ENCODE peak calls at places on chromosomes 11 and 22, in four cellular contexts. S is H1, Y is mesendoderm, T is IMR-90. W is an unnamed sample.

GRCh38 chr11:30431127-30431814 is 108.4 kb downstream of the ARL14EP start:
- DNase-seq in T (no peak), Y (peak), S (no peak), W (no peak)

GRCh38 chr11:62005231-62005661 is 37.8 kb upstream of the FTH1 start:
- DNase-seq in S (no peak), T (no peak), Y (no peak), W (no peak)

GRCh38 chr11:14186376-14186775 is 172.6 kb downstream of the RRAS2 start:
- DNase-seq in Y (no peak), T (no peak), S (no peak), W (no peak)

GRCh38 chr11:60672255-60672654 is 27.2 kb upstream of the MS4A8 start:
- DNase-seq in T (no peak), Y (no peak), S (no peak), W (no peak)

GRCh38 chr22:49934144-49934890 is 15.9 kb downstream of the CRELD2 start:
- DNase-seq in T (peak), Y (no peak), S (no peak), W (no peak)

GRCh38 chr11:35144103-35144741 is 5.3 kb downstream of the CD44 start:
- DNase-seq in T (peak), S (no peak), Y (no peak), W (no peak)

GRCh38 chr11:8370812-8371515 is 107.3 kb upstream of the LMO1 start:
- DNase-seq in T (no peak), S (no peak), Y (no peak), W (no peak)

GRCh38 chr11:123125169-123125568 is 63.2 kb upstream of the HSPA8 start:
- DNase-seq in Y (no peak), S (no peak), T (no peak), W (no peak)

GRCh38 chr11:117839234-117839882 is 14.8 kb upstream of the FXYD2 start:
- DNase-seq in S (peak), T (no peak), Y (no peak), W (peak)

GRCh38 chr11:69839516-69839915 is 20.3 kb upstream of the FGF3 start:
- DNase-seq in Y (no peak), S (no peak), T (no peak), W (no peak)

GRCh38 chr11:23767576-23767975 is 729.3 kb upstream of the LUZP2 start:
- DNase-seq in T (no peak), Y (no peak), S (no peak), W (no peak)

GRCh38 chr22:19674129-19674928 is 40.0 kb upstream of the SEPTIN5 start:
- DNase-seq in T (no peak), Y (no peak), S (no peak), W (no peak)

GRCh38 chr11:121881806-121882205 is 234.2 kb downstream of the BLID start:
- DNase-seq in T (peak), S (no peak), Y (no peak), W (no peak)

GRCh38 chr11:12692238-12693074 is 18.2 kb downstream of the TEAD1 start:
- DNase-seq in T (peak), Y (peak), S (no peak), W (no peak)

GRCh38 chr11:125214466-125215204 is 50.1 kb downstream of the PKNOX2 start:
- DNase-seq in T (no peak), Y (no peak), S (no peak), W (no peak)

GRCh38 chr11:59267196-59267595 is 54.5 kb upstream of the MPEG1 start:
- DNase-seq in Y (no peak), S (no peak), T (no peak), W (no peak)

GRCh38 chr11:82869657-82870056 is 30.6 kb downstream of the PRCP start:
- DNase-seq in S (no peak), Y (no peak), T (no peak), W (no peak)

GRCh38 chr11:129023968-129024676 is 81.5 kb upstream of the TP53AIP1 start:
- DNase-seq in Y (peak), S (peak), T (peak), W (peak)

GRCh38 chr22:50261615-50262459 is at the start of gene MAPK12:
- DNase-seq in T (no peak), S (peak), Y (no peak), W (peak)

GRCh38 chr22:19876941-19877625 is 22.4 kb upstream of the GNB1L start:
- DNase-seq in Y (no peak), S (peak), T (no peak), W (no peak)

GRCh38 chr11:1055109-1055703 is 18.7 kb upstream of the MUC6 start:
- DNase-seq in Y (no peak), S (no peak), T (no peak), W (no peak)

GRCh38 chr11:29024386-29024785 is 916.2 kb downstream of the METTL15 start:
- DNase-seq in Y (no peak), S (no peak), T (peak), W (no peak)

GRCh38 chr11:122746050-122746478 is 90.5 kb downstream of the UBASH3B start:
- DNase-seq in Y (no peak), S (no peak), T (no peak), W (no peak)

GRCh38 chr11:76086713-76087635 is 119.3 kb downstream of the WNT11 start:
- DNase-seq in S (no peak), Y (no peak), T (peak), W (no peak)

GRCh38 chr11:45262900-45263299 is 23.2 kb downstream of the SYT13 start:
- DNase-seq in S (no peak), Y (no peak), T (no peak), W (no peak)

GRCh38 chr11:64744544-64745218 is 739 bp upstream of the RASGRP2 start:
- DNase-seq in S (peak), Y (no peak), T (no peak), W (no peak)

GRCh38 chr11:65476632-65477270 is 22.1 kb upstream of the MALAT1 start:
- DNase-seq in T (no peak), Y (no peak), S (no peak), W (no peak)

GRCh38 chr11:75966546-75967287 is 151.7 kb downstream of the UVRAG start:
- DNase-seq in Y (peak), T (peak), S (no peak), W (no peak)

GRCh38 chr11:118003021-118003423 is 16.8 kb downstream of the IL10RA start:
- DNase-seq in S (no peak), Y (no peak), T (no peak), W (no peak)

GRCh38 chr11:130523609-130524008 is 75.2 kb downstream of the ADAMTS15 start:
- DNase-seq in Y (no peak), S (no peak), T (peak), W (peak)

GRCh38 chr11:27355575-27356104 is 7.4 kb downstream of the CCDC34 start:
- DNase-seq in Y (no peak), T (no peak), S (no peak), W (no peak)

GRCh38 chr11:8271106-8271886 is 7.6 kb upstream of the LMO1 start:
- DNase-seq in S (no peak), T (no peak), Y (no peak), W (no peak)

GRCh38 chr11:63906585-63906984 is 10.4 kb downstream of the RCOR2 start:
- DNase-seq in S (peak), Y (peak), T (peak), W (no peak)

GRCh38 chr11:67044496-67044895 is 12.2 kb upstream of the RHOD start:
- DNase-seq in T (peak), S (no peak), Y (no peak), W (no peak)
- H2BK120ac ChIP-seq in T (no peak), S (no peak), Y (no peak), W (no peak)

GRCh38 chr11:71153005-71153395 is 99.4 kb downstream of the SHANK2 start:
- DNase-seq in T (peak), Y (peak), S (no peak), W (peak)
- H4K5ac ChIP-seq in T (no peak), Y (no peak), S (no peak), W (no peak)

GRCh38 chr22:44286673-44287072 is 26.1 kb downstream of the SHISAL1 start:
- DNase-seq in T (no peak), Y (no peak), S (no peak), W (no peak)
- H2BK120ac ChIP-seq in T (peak), Y (no peak), S (no peak), W (no peak)

GRCh38 chr11:92941676-92942571 is 27.5 kb upstream of the MTNR1B start:
- DNase-seq in T (peak), S (no peak), Y (peak), W (no peak)
- H4K5ac ChIP-seq in T (no peak), S (no peak), Y (no peak), W (no peak)

GRCh38 chr22:43514476-43515157 is 102.8 kb downstream of the MPPED1 start:
- DNase-seq in Y (no peak), T (no peak), S (no peak), W (no peak)

GRCh38 chr22:43515411-43515810 is 103.6 kb downstream of the MPPED1 start:
- DNase-seq in Y (no peak), S (no peak), T (no peak), W (no peak)

GRCh38 chr22:43515902-43516301 is 104.1 kb downstream of the MPPED1 start:
- DNase-seq in S (peak), Y (peak), T (no peak), W (peak)

GRCh38 chr22:43516996-43517635 is 105.3 kb downstream of the MPPED1 start:
- DNase-seq in S (no peak), T (no peak), Y (no peak), W (no peak)

GRCh38 chr22:43516386-43516785 is 104.6 kb downstream of the MPPED1 start:
- DNase-seq in T (no peak), Y (no peak), S (no peak), W (no peak)
- H2BK120ac ChIP-seq in T (no peak), Y (no peak), S (no peak), W (no peak)

GRCh38 chr11:116167706-116168458 is 604.9 kb downstream of the BUD13 start:
- DNase-seq in T (no peak), S (peak), Y (no peak), W (no peak)

GRCh38 chr11:116169776-116170175 is 603.0 kb downstream of the BUD13 start:
- DNase-seq in S (no peak), Y (no peak), T (no peak), W (no peak)

GRCh38 chr11:116166788-116167465 is 605.9 kb downstream of the BUD13 start:
- DNase-seq in Y (no peak), T (no peak), S (peak), W (no peak)

GRCh38 chr11:116170526-116171120 is 602.2 kb downstream of the BUD13 start:
- DNase-seq in T (no peak), S (peak), Y (no peak), W (peak)

GRCh38 chr11:116168459-116168787 is 604.4 kb downstream of the BUD13 start:
- DNase-seq in Y (peak), S (peak), T (no peak), W (no peak)
- H4K5ac ChIP-seq in Y (no peak), S (no peak), T (no peak), W (no peak)

GRCh38 chr22:35445933-35446332 is 46.0 kb downstream of the MCM5 start:
- DNase-seq in Y (no peak), S (no peak), T (no peak), W (no peak)
- H2BK120ac ChIP-seq in Y (no peak), S (no peak), T (peak), W (no peak)

GRCh38 chr22:28155808-28156207 is 236.8 kb upstream of the PITPNB start:
- DNase-seq in T (no peak), S (no peak), Y (no peak), W (no peak)

GRCh38 chr22:28154856-28155255 is 235.8 kb upstream of the PITPNB start:
- DNase-seq in S (no peak), T (peak), Y (no peak), W (no peak)

GRCh38 chr22:28147401-28147800 is 228.3 kb upstream of the PITPNB start:
- DNase-seq in Y (no peak), T (no peak), S (no peak), W (no peak)

GRCh38 chr22:28148816-28149465 is 229.9 kb upstream of the PITPNB start:
- DNase-seq in Y (no peak), S (no peak), T (no peak), W (no peak)

GRCh38 chr22:28151241-28151640 is 232.2 kb upstream of the PITPNB start:
- DNase-seq in Y (no peak), T (no peak), S (no peak), W (no peak)
- H4K5ac ChIP-seq in Y (no peak), T (no peak), S (no peak), W (no peak)

GRCh38 chr22:37317698-37318210 is 35.4 kb downstream of the CYTH4 start:
- DNase-seq in Y (no peak), S (no peak), T (no peak), W (no peak)

GRCh38 chr22:37316875-37317371 is 34.6 kb downstream of the CYTH4 start:
- DNase-seq in S (peak), Y (peak), T (peak), W (peak)

GRCh38 chr22:37316405-37316804 is 34.1 kb downstream of the CYTH4 start:
- DNase-seq in T (no peak), Y (no peak), S (no peak), W (no peak)

GRCh38 chr22:37319469-37319868 is 37.2 kb downstream of the CYTH4 start:
- DNase-seq in T (no peak), S (no peak), Y (no peak), W (no peak)

GRCh38 chr22:37318255-37319109 is 36.2 kb downstream of the CYTH4 start:
- DNase-seq in T (no peak), Y (no peak), S (no peak), W (no peak)
- H2BK120ac ChIP-seq in T (peak), Y (no peak), S (no peak), W (no peak)

GRCh38 chr11:106603971-106604370 is 414.3 kb downstream of the GUCY1A2 start:
- DNase-seq in Y (peak), T (no peak), S (no peak), W (no peak)
- H4K5ac ChIP-seq in Y (no peak), T (no peak), S (no peak), W (no peak)